ENCODE peak calls at places on chromosomes 7 and 10, in ten cellular contexts. One of them, this sample, is unnamed.

GRCh38 chr10:97279121-97279815 is 13.2 kb downstream of the ARHGAP19 start:
- DNase-seq in ELR: peak
- DNase-seq in endothelial cell: no peak
- DNase-seq in GM23248: peak
- DNase-seq in fibroblast of lung: peak
- DNase-seq in posterior cingulate gyrus: no peak
- DNase-seq in stimulated activated CD4-positive, alpha-beta T cell treated with anti-CD3 and anti-CD28 coated beads, TNF-alpha, amount 100 ng/mL, for 24 hours: no peak
- DNase-seq in G401: no peak
- DNase-seq in foreskin keratinocyte: no peak
- DNase-seq in GM19239: no peak
- DNase-seq in this sample: peak

GRCh38 chr10:43978091-43978490 is 329.4 kb upstream of the ZNF32 start:
- DNase-seq in endothelial cell: no peak
- DNase-seq in foreskin keratinocyte: no peak
- DNase-seq in GM19239: no peak
- DNase-seq in GM23248: no peak
- DNase-seq in G401: no peak
- DNase-seq in fibroblast of lung: no peak
- DNase-seq in stimulated activated CD4-positive, alpha-beta T cell treated with anti-CD3 and anti-CD28 coated beads, TNF-alpha, amount 100 ng/mL, for 24 hours: no peak
- DNase-seq in ELR: no peak
- DNase-seq in posterior cingulate gyrus: no peak
- DNase-seq in this sample: no peak

GRCh38 chr7:18541189-18541870 is 45.8 kb downstream of the HDAC9 start:
- DNase-seq in GM19239: no peak
- DNase-seq in foreskin keratinocyte: no peak
- DNase-seq in fibroblast of lung: peak
- DNase-seq in ELR: no peak
- DNase-seq in GM23248: peak
- DNase-seq in stimulated activated CD4-positive, alpha-beta T cell treated with anti-CD3 and anti-CD28 coated beads, TNF-alpha, amount 100 ng/mL, for 24 hours: no peak
- DNase-seq in posterior cingulate gyrus: no peak
- DNase-seq in endothelial cell: no peak
- DNase-seq in G401: peak
- DNase-seq in this sample: peak

GRCh38 chr10:72736176-72736795 is 44.3 kb downstream of the MCU start:
- DNase-seq in stimulated activated CD4-positive, alpha-beta T cell treated with anti-CD3 and anti-CD28 coated beads, TNF-alpha, amount 100 ng/mL, for 24 hours: no peak
- DNase-seq in fibroblast of lung: peak
- DNase-seq in G401: no peak
- DNase-seq in foreskin keratinocyte: no peak
- DNase-seq in GM19239: no peak
- DNase-seq in posterior cingulate gyrus: no peak
- DNase-seq in ELR: peak
- DNase-seq in GM23248: peak
- DNase-seq in endothelial cell: no peak
- DNase-seq in this sample: peak

GRCh38 chr7:101166909-101167644 is 1.7 kb upstream of the VGF start:
- DNase-seq in ELR: peak
- DNase-seq in fibroblast of lung: no peak
- DNase-seq in stimulated activated CD4-positive, alpha-beta T cell treated with anti-CD3 and anti-CD28 coated beads, TNF-alpha, amount 100 ng/mL, for 24 hours: no peak
- DNase-seq in G401: no peak
- DNase-seq in endothelial cell: no peak
- DNase-seq in foreskin keratinocyte: no peak
- DNase-seq in posterior cingulate gyrus: no peak
- DNase-seq in GM19239: no peak
- DNase-seq in GM23248: no peak
- DNase-seq in this sample: no peak

GRCh38 chr10:69425513-69426298 is 9.0 kb upstream of the TACR2 start:
- DNase-seq in foreskin keratinocyte: peak
- DNase-seq in stimulated activated CD4-positive, alpha-beta T cell treated with anti-CD3 and anti-CD28 coated beads, TNF-alpha, amount 100 ng/mL, for 24 hours: no peak
- DNase-seq in G401: no peak
- DNase-seq in ELR: no peak
- DNase-seq in fibroblast of lung: no peak
- DNase-seq in posterior cingulate gyrus: no peak
- DNase-seq in endothelial cell: no peak
- DNase-seq in GM19239: no peak
- DNase-seq in GM23248: no peak
- DNase-seq in this sample: no peak

GRCh38 chr10:76082956-76083355 is 651.5 kb downstream of the LRMDA start:
- DNase-seq in posterior cingulate gyrus: no peak
- DNase-seq in ELR: peak
- DNase-seq in stimulated activated CD4-positive, alpha-beta T cell treated with anti-CD3 and anti-CD28 coated beads, TNF-alpha, amount 100 ng/mL, for 24 hours: no peak
- DNase-seq in fibroblast of lung: peak
- DNase-seq in endothelial cell: no peak
- DNase-seq in G401: no peak
- DNase-seq in foreskin keratinocyte: peak
- DNase-seq in GM23248: peak
- DNase-seq in GM19239: no peak
- DNase-seq in this sample: peak

GRCh38 chr10:43226851-43227845 is 39.7 kb downstream of the RASGEF1A start:
- DNase-seq in endothelial cell: no peak
- DNase-seq in ELR: no peak
- DNase-seq in foreskin keratinocyte: no peak
- DNase-seq in fibroblast of lung: no peak
- DNase-seq in GM19239: no peak
- DNase-seq in stimulated activated CD4-positive, alpha-beta T cell treated with anti-CD3 and anti-CD28 coated beads, TNF-alpha, amount 100 ng/mL, for 24 hours: no peak
- DNase-seq in GM23248: no peak
- DNase-seq in G401: no peak
- DNase-seq in posterior cingulate gyrus: peak
- DNase-seq in this sample: no peak

GRCh38 chr10:131722121-131722520 is 178.7 kb upstream of the PPP2R2D start:
- DNase-seq in foreskin keratinocyte: no peak
- DNase-seq in fibroblast of lung: no peak
- DNase-seq in ELR: no peak
- DNase-seq in stimulated activated CD4-positive, alpha-beta T cell treated with anti-CD3 and anti-CD28 coated beads, TNF-alpha, amount 100 ng/mL, for 24 hours: no peak
- DNase-seq in posterior cingulate gyrus: no peak
- DNase-seq in endothelial cell: no peak
- DNase-seq in GM19239: no peak
- DNase-seq in G401: no peak
- DNase-seq in GM23248: no peak
- DNase-seq in this sample: no peak

GRCh38 chr7:91876391-91877133 is 3.9 kb downstream of the MTERF1 start:
- DNase-seq in stimulated activated CD4-positive, alpha-beta T cell treated with anti-CD3 and anti-CD28 coated beads, TNF-alpha, amount 100 ng/mL, for 24 hours: no peak
- DNase-seq in endothelial cell: no peak
- DNase-seq in G401: no peak
- DNase-seq in fibroblast of lung: peak
- DNase-seq in GM19239: no peak
- DNase-seq in foreskin keratinocyte: no peak
- DNase-seq in posterior cingulate gyrus: no peak
- DNase-seq in ELR: peak
- DNase-seq in GM23248: peak
- DNase-seq in this sample: no peak

GRCh38 chr10:62560207-62560819 is 186.1 kb downstream of the ZNF365 start:
- DNase-seq in GM23248: peak
- DNase-seq in ELR: peak
- DNase-seq in foreskin keratinocyte: no peak
- DNase-seq in GM19239: no peak
- DNase-seq in endothelial cell: no peak
- DNase-seq in G401: no peak
- DNase-seq in fibroblast of lung: peak
- DNase-seq in stimulated activated CD4-positive, alpha-beta T cell treated with anti-CD3 and anti-CD28 coated beads, TNF-alpha, amount 100 ng/mL, for 24 hours: no peak
- DNase-seq in posterior cingulate gyrus: no peak
- DNase-seq in this sample: peak

This sample was measured in mesenchymal stem cell.